ENCODE peak calls at places on chromosomes 3 and 15, in nine cellular contexts. M, I, F, S, X, E, T, H and J are unnamed samples.

GRCh38 chr3:24129549-24129948 is 184.5 kb downstream of the NR1D2 start:
- DNase-seq in M (no peak), I (peak), F (no peak), S (no peak), X (no peak), E (no peak), T (no peak), H (no peak), J (no peak)

GRCh38 chr3:97662808-97663207 is 101.8 kb upstream of the ARL6 start:
- DNase-seq in M (no peak), I (no peak), F (no peak), S (no peak), X (peak), E (no peak), T (no peak), H (no peak), J (no peak)

GRCh38 chr3:71658131-71658530 is 67.1 kb downstream of the EIF4E3 start:
- DNase-seq in M (peak), I (peak), F (peak), S (no peak), X (no peak), E (peak), T (no peak), H (peak), J (peak)

GRCh38 chr3:172040078-172040975 is 949 bp downstream of the FNDC3B start:
- DNase-seq in M (peak), I (peak), F (peak), S (no peak), X (peak), E (peak), T (peak), H (peak), J (peak)

GRCh38 chr3:185825379-185825638 is 467 bp upstream of the IGF2BP2 start:
- DNase-seq in M (no peak), I (no peak), F (no peak), S (no peak), X (no peak), E (no peak), T (no peak), H (no peak), J (no peak)

GRCh38 chr3:194261581-194262063 is 89.5 kb downstream of the CPN2 start:
- DNase-seq in M (no peak), I (no peak), F (no peak), S (no peak), X (no peak), E (peak), T (no peak), H (no peak), J (no peak)

GRCh38 chr3:157174265-157174615 is 14.3 kb upstream of the CCNL1 start:
- DNase-seq in M (no peak), I (no peak), F (peak), S (no peak), X (no peak), E (peak), T (no peak), H (peak), J (peak)

GRCh38 chr3:175940881-175941280 is 1081.7 kb downstream of the NAALADL2 start:
- DNase-seq in M (no peak), I (no peak), F (no peak), S (no peak), X (peak), E (no peak), T (no peak), H (no peak), J (no peak)

GRCh38 chr15:63449711-63450110 is 54.7 kb upstream of the USP3 start:
- DNase-seq in M (no peak), I (no peak), F (no peak), S (no peak), X (peak), E (no peak), T (no peak), H (no peak), J (no peak)

GRCh38 chr15:34365073-34365825 is 1.7 kb downstream of the LPCAT4 start:
- DNase-seq in M (no peak), I (no peak), F (no peak), S (no peak), X (peak), E (no peak), T (no peak), H (no peak), J (peak)

GRCh38 chr3:124383846-124384483 is 346.3 kb upstream of the UMPS start:
- DNase-seq in M (no peak), I (no peak), F (no peak), S (no peak), X (no peak), E (no peak), T (no peak), H (no peak), J (no peak)

GRCh38 chr3:45929042-45929679 is 14.1 kb upstream of the CXCR6 start:
- DNase-seq in M (no peak), I (no peak), F (no peak), S (peak), X (peak), E (peak), T (peak), H (no peak), J (no peak)

GRCh38 chr3:117892991-117893390 is 1141.7 kb downstream of the IGSF11 start:
- DNase-seq in M (no peak), I (no peak), F (no peak), S (no peak), X (no peak), E (no peak), T (no peak), H (no peak), J (no peak)

GRCh38 chr3:30720586-30721313 is 114.3 kb downstream of the TGFBR2 start:
- DNase-seq in M (no peak), I (peak), F (no peak), S (peak), X (peak), E (no peak), T (no peak), H (no peak), J (no peak)

GRCh38 chr15:39411102-39411989 is 169.5 kb upstream of the THBS1 start:
- DNase-seq in M (no peak), I (peak), F (no peak), S (no peak), X (no peak), E (no peak), T (no peak), H (no peak), J (no peak)

GRCh38 chr15:72304596-72304995 is 15.4 kb downstream of the CELF6 start:
- DNase-seq in M (no peak), I (no peak), F (no peak), S (no peak), X (no peak), E (no peak), T (no peak), H (no peak), J (no peak)

GRCh38 chr3:126016616-126017015 is 47.6 kb downstream of the ROPN1B start:
- DNase-seq in M (no peak), I (no peak), F (no peak), S (no peak), X (no peak), E (no peak), T (no peak), H (no peak), J (no peak)

GRCh38 chr3:196813903-196814302 is 53.8 kb upstream of the SENP5 start:
- DNase-seq in M (no peak), I (no peak), F (no peak), S (no peak), X (no peak), E (no peak), T (no peak), H (no peak), J (no peak)

GRCh38 chr3:63364495-63364894 is 86.4 kb downstream of the SYNPR start:
- DNase-seq in M (no peak), I (no peak), F (no peak), S (no peak), X (peak), E (no peak), T (no peak), H (no peak), J (no peak)

GRCh38 chr3:102673271-102674115 is 238.7 kb downstream of the ZPLD1 start:
- DNase-seq in M (no peak), I (no peak), F (peak), S (peak), X (peak), E (peak), T (peak), H (peak), J (peak)

GRCh38 chr15:98873441-98874218 is 134.0 kb downstream of the PGPEP1L start:
- DNase-seq in M (no peak), I (no peak), F (no peak), S (no peak), X (peak), E (no peak), T (no peak), H (no peak), J (no peak)

GRCh38 chr3:194672876-194673275 is 885 bp upstream of the LSG1 start:
- DNase-seq in M (no peak), I (no peak), F (no peak), S (no peak), X (no peak), E (no peak), T (no peak), H (no peak), J (no peak)

GRCh38 chr3:72590732-72591192 is 257.5 kb downstream of the SHQ1 start:
- DNase-seq in M (no peak), I (no peak), F (no peak), S (no peak), X (peak), E (no peak), T (no peak), H (no peak), J (no peak)

GRCh38 chr3:46007280-46007679 is 11.7 kb upstream of the FYCO1 start:
- DNase-seq in M (no peak), I (no peak), F (no peak), S (no peak), X (no peak), E (no peak), T (no peak), H (no peak), J (no peak)

GRCh38 chr3:65833761-65834505 is 204.8 kb downstream of the MAGI1 start:
- DNase-seq in M (no peak), I (no peak), F (no peak), S (no peak), X (peak), E (no peak), T (no peak), H (no peak), J (no peak)

GRCh38 chr3:183822631-183823030 is 2.7 kb downstream of the MAP6D1 start:
- DNase-seq in M (no peak), I (no peak), F (no peak), S (no peak), X (peak), E (peak), T (no peak), H (no peak), J (no peak)

GRCh38 chr3:165185707-165186327 is 10.4 kb downstream of the SLITRK3 start:
- DNase-seq in M (no peak), I (peak), F (no peak), S (peak), X (peak), E (no peak), T (no peak), H (peak), J (no peak)

GRCh38 chr3:102715030-102715697 is 280.3 kb downstream of the ZPLD1 start:
- DNase-seq in M (no peak), I (peak), F (no peak), S (no peak), X (no peak), E (no peak), T (no peak), H (no peak), J (no peak)

GRCh38 chr3:153400641-153401040 is 238.6 kb downstream of the RAP2B start:
- DNase-seq in M (no peak), I (peak), F (no peak), S (no peak), X (no peak), E (no peak), T (no peak), H (no peak), J (no peak)
- H3K27ac ChIP-seq in M (no peak), I (peak), F (no peak), S (no peak), X (no peak), E (no peak), T (no peak), H (no peak), J (no peak)

GRCh38 chr3:11478167-11478566 is 165.5 kb downstream of the VGLL4 start:
- DNase-seq in M (no peak), I (no peak), F (no peak), S (no peak), X (no peak), E (no peak), T (no peak), H (no peak), J (no peak)

GRCh38 chr3:11481561-11481960 is 162.2 kb downstream of the VGLL4 start:
- DNase-seq in M (no peak), I (no peak), F (no peak), S (no peak), X (no peak), E (no peak), T (no peak), H (peak), J (no peak)

GRCh38 chr3:11480663-11481298 is 162.9 kb downstream of the VGLL4 start:
- DNase-seq in M (no peak), I (no peak), F (no peak), S (no peak), X (peak), E (no peak), T (no peak), H (peak), J (no peak)

GRCh38 chr3:11479230-11479620 is 164.5 kb downstream of the VGLL4 start:
- DNase-seq in M (no peak), I (no peak), F (no peak), S (no peak), X (no peak), E (no peak), T (no peak), H (no peak), J (no peak)

DNA sequence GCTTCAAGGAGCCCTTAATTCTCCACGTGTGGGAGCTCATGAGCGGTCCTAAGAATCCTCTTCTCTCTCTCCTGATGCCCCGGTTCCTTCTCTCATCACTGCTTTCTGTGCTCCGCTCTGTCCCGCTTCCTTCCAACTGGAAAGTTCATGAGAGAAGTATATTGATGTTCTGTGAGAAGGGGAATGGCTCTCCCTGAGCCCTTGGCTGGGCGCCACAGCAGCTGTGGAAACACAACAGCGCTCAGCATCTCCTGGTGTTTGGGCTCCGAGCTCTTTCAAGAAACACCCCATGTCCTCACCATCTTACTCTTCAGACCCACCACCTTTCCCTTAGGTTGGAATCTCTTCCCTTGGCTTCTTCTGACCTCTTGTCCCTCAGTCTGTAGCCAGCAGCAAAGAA is 161.7 kb downstream of the VGLL4 start:
- DNase-seq in M (no peak), I (no peak), F (peak), S (no peak), X (no peak), E (peak), T (no peak), H (peak), J (peak)
- H3K27ac ChIP-seq in M (peak), I (no peak), F (no peak), S (peak), X (no peak), E (peak), T (no peak), H (peak), J (peak)

DNA sequence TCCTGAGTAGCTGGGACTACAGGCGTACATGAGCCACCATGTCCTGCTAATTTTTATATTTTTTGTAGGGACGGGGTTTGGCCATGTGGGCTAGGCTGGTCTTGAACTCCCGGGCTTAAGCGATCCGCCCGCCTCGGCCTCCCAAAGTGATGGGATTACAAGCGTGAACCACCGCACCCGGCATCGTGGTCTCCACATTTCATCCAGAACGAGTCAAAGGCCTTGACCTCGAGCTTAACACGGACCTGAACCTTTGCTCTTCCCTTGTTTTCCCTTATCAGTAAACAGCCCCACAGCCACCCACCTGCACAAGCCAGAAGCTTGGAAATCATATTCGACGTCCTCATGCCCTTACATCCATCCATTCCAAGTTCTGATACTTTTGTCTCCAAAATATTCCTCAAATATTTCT is 1.3 kb upstream of the PTPN23 start:
- DNase-seq in M (no peak), I (no peak), F (peak), S (no peak), X (no peak), E (no peak), T (no peak), H (no peak), J (no peak)
- H3K27ac ChIP-seq in M (no peak), I (peak), F (no peak), S (peak), X (no peak), E (no peak), T (peak), H (peak), J (peak)

GRCh38 chr3:52226229-52226817 is 878 bp upstream of the TLR9 start:
- DNase-seq in M (no peak), I (no peak), F (no peak), S (no peak), X (no peak), E (no peak), T (no peak), H (no peak), J (no peak)

GRCh38 chr3:52227117-52227516 is 1.7 kb upstream of the TLR9 start:
- DNase-seq in M (no peak), I (no peak), F (no peak), S (no peak), X (no peak), E (no peak), T (no peak), H (no peak), J (no peak)

GRCh38 chr3:52223449-52224408 is 1.7 kb downstream of the TLR9 start:
- DNase-seq in M (no peak), I (no peak), F (peak), S (no peak), X (no peak), E (no peak), T (no peak), H (no peak), J (no peak)

GRCh38 chr3:52227766-52228165 is 2.3 kb upstream of the TLR9 start:
- DNase-seq in M (no peak), I (no peak), F (no peak), S (no peak), X (no peak), E (no peak), T (no peak), H (no peak), J (no peak)

GRCh38 chr3:52225452-52226228 is at the start of gene TLR9:
- DNase-seq in M (no peak), I (no peak), F (no peak), S (no peak), X (no peak), E (no peak), T (no peak), H (no peak), J (peak)
- H3K27ac ChIP-seq in M (no peak), I (no peak), F (no peak), S (no peak), X (no peak), E (no peak), T (peak), H (no peak), J (no peak)

GRCh38 chr15:70859322-70859908 is 5.5 kb upstream of the LARP6 start:
- DNase-seq in M (no peak), I (no peak), F (no peak), S (no peak), X (no peak), E (no peak), T (no peak), H (no peak), J (no peak)
- H3K27ac ChIP-seq in M (no peak), I (no peak), F (no peak), S (no peak), X (no peak), E (peak), T (no peak), H (no peak), J (peak)